ENCODE peak calls at places on chromosomes 1 and 21, in nine cellular contexts. A, H, Z, W, G, V, D, T and U are unnamed samples.

GRCh38 chr1:53629101-53629691 is 109.8 kb downstream of the GLIS1 start:
- DNase-seq in H (no peak), T (no peak), G (no peak), Z (no peak), V (no peak), D (no peak), A (no peak), W (no peak), U (no peak)

GRCh38 chr1:78856096-78856495 is 150.4 kb downstream of the ADGRL4 start:
- DNase-seq in A (no peak), D (no peak), H (no peak), T (no peak), V (no peak), G (no peak), Z (no peak), W (no peak), U (no peak)

GRCh38 chr1:234743866-234744581 is 134.0 kb upstream of the IRF2BP2 start:
- DNase-seq in A (peak), T (peak), Z (no peak), V (peak), W (no peak), D (no peak), H (no peak), G (peak), U (peak)

GRCh38 chr1:84573481-84573966 is 716 bp downstream of the CTBS start:
- DNase-seq in H (no peak), D (no peak), G (no peak), V (no peak), W (no peak), Z (no peak), T (peak), A (no peak), U (no peak)

GRCh38 chr21:29343517-29343916 is 44.8 kb downstream of the BACH1 start:
- DNase-seq in T (peak), D (no peak), H (peak), V (no peak), Z (no peak), A (no peak), W (peak), G (no peak), U (no peak)

GRCh38 chr21:43021191-43021590 is 46.8 kb downstream of the PKNOX1 start:
- DNase-seq in T (no peak), H (no peak), V (no peak), W (no peak), G (no peak), A (no peak), D (no peak), Z (no peak), U (no peak)

GRCh38 chr1:171219751-171220385 is 28.4 kb upstream of the FMO1 start:
- DNase-seq in V (peak), D (no peak), W (peak), Z (no peak), T (peak), G (no peak), H (peak), A (no peak), U (no peak)

GRCh38 chr1:6271554-6271953 is 10.7 kb upstream of the GPR153 start:
- DNase-seq in G (no peak), W (no peak), Z (no peak), H (no peak), V (no peak), D (no peak), A (no peak), T (no peak), U (no peak)

GRCh38 chr1:199545780-199546179 is 481.7 kb upstream of the NR5A2 start:
- DNase-seq in T (peak), Z (peak), W (no peak), D (no peak), G (no peak), A (no peak), H (peak), V (peak), U (no peak)

GRCh38 chr21:18443686-18444085 is 40.1 kb upstream of the TMPRSS15 start:
- DNase-seq in D (no peak), T (no peak), Z (no peak), V (no peak), W (no peak), G (no peak), H (no peak), A (no peak), U (no peak)

GRCh38 chr1:81125672-81126071 is 675.1 kb upstream of the ADGRL2 start:
- DNase-seq in V (no peak), G (no peak), W (no peak), D (no peak), H (no peak), T (no peak), A (no peak), Z (no peak), U (no peak)

GRCh38 chr1:99647460-99647859 is 1.5 kb downstream of the PALMD start:
- DNase-seq in W (no peak), V (no peak), A (no peak), H (no peak), G (no peak), D (no peak), Z (no peak), T (no peak), U (no peak)

GRCh38 chr1:16244650-16245285 is 7.8 kb upstream of the CPLANE2 start:
- DNase-seq in D (no peak), G (no peak), Z (no peak), H (no peak), A (peak), W (no peak), V (no peak), T (no peak), U (no peak)

GRCh38 chr1:167500283-167500860 is 18.0 kb downstream of the CD247 start:
- DNase-seq in W (no peak), G (no peak), Z (no peak), V (no peak), H (no peak), D (no peak), A (no peak), T (no peak), U (no peak)

GRCh38 chr1:93702828-93703183 is 21.2 kb upstream of the BCAR3 start:
- DNase-seq in V (no peak), A (no peak), T (no peak), G (no peak), Z (peak), D (no peak), W (no peak), H (no peak), U (no peak)
- TF ChIP-seq CTCF in V (no peak), A (no peak), T (no peak), G (no peak), Z (no peak), D (no peak), W (peak), H (peak), U (no peak)

GRCh38 chr1:164704954-164705353 is 146.0 kb downstream of the PBX1 start:
- DNase-seq in A (no peak), V (peak), Z (no peak), H (no peak), W (no peak), T (no peak), D (no peak), G (peak), U (no peak)
- TF ChIP-seq CTCF in A (no peak), V (peak), Z (no peak), H (peak), W (no peak), T (no peak), D (no peak), G (no peak), U (no peak)

GRCh38 chr1:30714025-30714424 is 9.4 kb downstream of the MATN1 start:
- DNase-seq in V (no peak), T (no peak), D (no peak), Z (no peak), H (no peak), G (no peak), W (no peak), A (no peak), U (no peak)

GRCh38 chr1:30714536-30715090 is 8.8 kb downstream of the MATN1 start:
- DNase-seq in H (no peak), T (no peak), V (no peak), A (no peak), W (no peak), D (no peak), Z (no peak), G (no peak), U (no peak)

GRCh38 chr1:30716646-30717045 is 6.7 kb downstream of the MATN1 start:
- DNase-seq in A (peak), T (no peak), D (peak), G (no peak), V (no peak), Z (no peak), H (no peak), W (no peak), U (no peak)

GRCh38 chr1:30715886-30716285 is 7.5 kb downstream of the MATN1 start:
- DNase-seq in T (no peak), A (no peak), D (peak), V (no peak), H (no peak), Z (no peak), G (no peak), W (no peak), U (no peak)

DNA sequence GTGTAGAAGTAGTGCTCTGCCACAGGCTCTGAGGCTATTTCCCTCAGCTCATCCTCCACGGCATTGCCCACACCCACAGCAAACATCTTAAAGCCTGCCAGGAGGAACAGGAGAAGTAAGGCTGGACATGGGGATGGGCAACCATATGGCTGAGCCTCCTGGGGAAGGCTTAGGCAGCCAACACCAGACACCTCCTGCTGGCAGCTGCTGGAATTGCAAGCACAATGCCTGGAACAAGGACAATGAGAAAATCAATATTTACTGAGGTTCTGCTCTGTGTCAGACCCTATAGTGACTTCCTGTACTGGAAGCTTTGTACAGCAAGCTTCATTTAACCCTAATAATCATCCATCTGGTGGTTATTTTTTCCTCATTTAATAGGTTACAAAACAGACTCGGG is 8.2 kb downstream of the MATN1 start:
- DNase-seq in T (no peak), W (no peak), V (peak), D (no peak), A (no peak), H (no peak), G (no peak), Z (peak), U (no peak)
- TF ChIP-seq CTCF in T (peak), W (peak), V (peak), D (no peak), A (no peak), H (peak), G (peak), Z (peak), U (peak)

GRCh38 chr1:29197590-29197924 is 15.9 kb upstream of the SRSF4 start:
- DNase-seq in G (peak), D (no peak), T (peak), A (peak), H (peak), W (no peak), Z (peak), V (peak), U (peak)
- TF ChIP-seq CTCF in G (no peak), D (no peak), T (peak), A (no peak), H (peak), W (peak), Z (peak), V (peak), U (no peak)

DNA sequence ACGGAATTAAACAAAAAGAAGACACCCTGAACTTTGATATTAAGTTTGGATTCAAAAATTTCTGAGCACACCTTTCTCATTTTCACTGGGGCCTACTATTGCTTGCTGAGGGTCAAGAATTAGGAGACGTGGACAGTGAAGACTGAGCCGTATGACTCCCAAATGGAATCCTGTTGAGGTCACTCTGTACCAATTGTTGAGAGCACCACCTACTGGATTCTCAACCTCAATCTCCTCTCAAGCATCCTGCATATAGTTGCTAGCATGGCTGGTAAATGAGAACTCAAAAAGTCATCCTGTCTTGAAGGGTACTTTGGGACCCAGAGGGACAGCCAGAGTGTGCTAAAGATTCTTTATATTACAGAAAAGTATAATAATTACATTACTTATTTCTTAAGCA is 20.2 kb upstream of the MTR start:
- DNase-seq in W (no peak), A (no peak), H (no peak), Z (no peak), T (peak), V (peak), D (no peak), G (no peak), U (no peak)
- TF ChIP-seq CTCF in W (peak), A (no peak), H (peak), Z (no peak), T (peak), V (peak), D (peak), G (no peak), U (peak)